ENCODE peak calls at places on chromosomes 4 and X, in ten cellular contexts. One of them, this sample, is unnamed.

GRCh38 chr4:186781032-186781917 is 57.6 kb upstream of the FAT1 start:
- DNase-seq in NCI-H748 treated with DMSO at 0.1 percent for 48 hours: no peak
- DNase-seq in midbrain: no peak
- DNase-seq in lung microvascular endothelial cell: no peak
- DNase-seq in effector memory CD4-positive, alpha-beta T cell: no peak
- DNase-seq in ELR: peak
- DNase-seq in stimulated activated CD4-positive, alpha-beta T cell treated with anti-CD3 and anti-CD28 coated beads, Interleukin-4, amount 100 ng/mL, for 24 hours: no peak
- DNase-seq in activated T-cell treated with anti-CD3 and anti-CD28 coated beads for 1 hour: no peak
- DNase-seq in brain microvascular endothelial cell: peak
- DNase-seq in MG63: peak
- DNase-seq in this sample: no peak

GRCh38 chr4:99457676-99458075 is 22.5 kb upstream of the ADH7 start:
- DNase-seq in ELR: no peak
- DNase-seq in effector memory CD4-positive, alpha-beta T cell: no peak
- DNase-seq in midbrain: no peak
- DNase-seq in brain microvascular endothelial cell: no peak
- DNase-seq in MG63: no peak
- DNase-seq in stimulated activated CD4-positive, alpha-beta T cell treated with anti-CD3 and anti-CD28 coated beads, Interleukin-4, amount 100 ng/mL, for 24 hours: no peak
- DNase-seq in lung microvascular endothelial cell: no peak
- DNase-seq in NCI-H748 treated with DMSO at 0.1 percent for 48 hours: no peak
- DNase-seq in activated T-cell treated with anti-CD3 and anti-CD28 coated beads for 1 hour: no peak
- DNase-seq in this sample: no peak

GRCh38 chrX:72540318-72540717 is 32.3 kb downstream of the HDAC8 start:
- DNase-seq in midbrain: peak
- DNase-seq in effector memory CD4-positive, alpha-beta T cell: no peak
- DNase-seq in ELR: peak
- DNase-seq in brain microvascular endothelial cell: no peak
- DNase-seq in stimulated activated CD4-positive, alpha-beta T cell treated with anti-CD3 and anti-CD28 coated beads, Interleukin-4, amount 100 ng/mL, for 24 hours: no peak
- DNase-seq in activated T-cell treated with anti-CD3 and anti-CD28 coated beads for 1 hour: no peak
- DNase-seq in MG63: no peak
- DNase-seq in lung microvascular endothelial cell: peak
- DNase-seq in NCI-H748 treated with DMSO at 0.1 percent for 48 hours: peak
- DNase-seq in this sample: no peak

GRCh38 chr4:115110191-115111166 is 2.9 kb downstream of the NDST4 start:
- DNase-seq in ELR: no peak
- DNase-seq in brain microvascular endothelial cell: peak
- DNase-seq in activated T-cell treated with anti-CD3 and anti-CD28 coated beads for 1 hour: no peak
- DNase-seq in effector memory CD4-positive, alpha-beta T cell: no peak
- DNase-seq in stimulated activated CD4-positive, alpha-beta T cell treated with anti-CD3 and anti-CD28 coated beads, Interleukin-4, amount 100 ng/mL, for 24 hours: no peak
- DNase-seq in midbrain: no peak
- DNase-seq in lung microvascular endothelial cell: no peak
- DNase-seq in MG63: no peak
- DNase-seq in NCI-H748 treated with DMSO at 0.1 percent for 48 hours: peak
- DNase-seq in this sample: no peak

GRCh38 chrX:29487714-29488113 is 727.6 kb upstream of the MAGEB2 start:
- DNase-seq in MG63: no peak
- DNase-seq in brain microvascular endothelial cell: no peak
- DNase-seq in ELR: no peak
- DNase-seq in NCI-H748 treated with DMSO at 0.1 percent for 48 hours: no peak
- DNase-seq in activated T-cell treated with anti-CD3 and anti-CD28 coated beads for 1 hour: no peak
- DNase-seq in effector memory CD4-positive, alpha-beta T cell: no peak
- DNase-seq in midbrain: no peak
- DNase-seq in lung microvascular endothelial cell: no peak
- DNase-seq in stimulated activated CD4-positive, alpha-beta T cell treated with anti-CD3 and anti-CD28 coated beads, Interleukin-4, amount 100 ng/mL, for 24 hours: no peak
- DNase-seq in this sample: no peak

GRCh38 chr4:152456609-152457008 is 79.3 kb downstream of the FBXW7 start:
- DNase-seq in brain microvascular endothelial cell: no peak
- DNase-seq in activated T-cell treated with anti-CD3 and anti-CD28 coated beads for 1 hour: no peak
- DNase-seq in NCI-H748 treated with DMSO at 0.1 percent for 48 hours: no peak
- DNase-seq in ELR: no peak
- DNase-seq in MG63: no peak
- DNase-seq in effector memory CD4-positive, alpha-beta T cell: no peak
- DNase-seq in lung microvascular endothelial cell: no peak
- DNase-seq in midbrain: no peak
- DNase-seq in stimulated activated CD4-positive, alpha-beta T cell treated with anti-CD3 and anti-CD28 coated beads, Interleukin-4, amount 100 ng/mL, for 24 hours: no peak
- DNase-seq in this sample: no peak

GRCh38 chrX:84469226-84469625 is 33.0 kb downstream of the HDX start:
- DNase-seq in stimulated activated CD4-positive, alpha-beta T cell treated with anti-CD3 and anti-CD28 coated beads, Interleukin-4, amount 100 ng/mL, for 24 hours: no peak
- DNase-seq in ELR: peak
- DNase-seq in brain microvascular endothelial cell: peak
- DNase-seq in midbrain: no peak
- DNase-seq in MG63: no peak
- DNase-seq in effector memory CD4-positive, alpha-beta T cell: no peak
- DNase-seq in NCI-H748 treated with DMSO at 0.1 percent for 48 hours: peak
- DNase-seq in activated T-cell treated with anti-CD3 and anti-CD28 coated beads for 1 hour: no peak
- DNase-seq in lung microvascular endothelial cell: peak
- DNase-seq in this sample: peak

GRCh38 chr4:15577508-15577907 is 77.6 kb downstream of the FBXL5 start:
- DNase-seq in activated T-cell treated with anti-CD3 and anti-CD28 coated beads for 1 hour: no peak
- DNase-seq in midbrain: no peak
- DNase-seq in lung microvascular endothelial cell: no peak
- DNase-seq in brain microvascular endothelial cell: peak
- DNase-seq in ELR: peak
- DNase-seq in effector memory CD4-positive, alpha-beta T cell: no peak
- DNase-seq in stimulated activated CD4-positive, alpha-beta T cell treated with anti-CD3 and anti-CD28 coated beads, Interleukin-4, amount 100 ng/mL, for 24 hours: no peak
- DNase-seq in NCI-H748 treated with DMSO at 0.1 percent for 48 hours: no peak
- DNase-seq in MG63: no peak
- DNase-seq in this sample: no peak

GRCh38 chr4:89296399-89296798 is 11.2 kb downstream of the GPRIN3 start:
- DNase-seq in NCI-H748 treated with DMSO at 0.1 percent for 48 hours: no peak
- DNase-seq in lung microvascular endothelial cell: no peak
- DNase-seq in effector memory CD4-positive, alpha-beta T cell: no peak
- DNase-seq in stimulated activated CD4-positive, alpha-beta T cell treated with anti-CD3 and anti-CD28 coated beads, Interleukin-4, amount 100 ng/mL, for 24 hours: no peak
- DNase-seq in midbrain: no peak
- DNase-seq in MG63: no peak
- DNase-seq in ELR: no peak
- DNase-seq in activated T-cell treated with anti-CD3 and anti-CD28 coated beads for 1 hour: no peak
- DNase-seq in brain microvascular endothelial cell: no peak
- DNase-seq in this sample: no peak

GRCh38 chr4:145804134-145804533 is 124.2 kb downstream of the C4orf51 start:
- DNase-seq in ELR: peak
- DNase-seq in NCI-H748 treated with DMSO at 0.1 percent for 48 hours: no peak
- DNase-seq in effector memory CD4-positive, alpha-beta T cell: no peak
- DNase-seq in midbrain: no peak
- DNase-seq in brain microvascular endothelial cell: peak
- DNase-seq in stimulated activated CD4-positive, alpha-beta T cell treated with anti-CD3 and anti-CD28 coated beads, Interleukin-4, amount 100 ng/mL, for 24 hours: no peak
- DNase-seq in lung microvascular endothelial cell: peak
- DNase-seq in MG63: peak
- DNase-seq in activated T-cell treated with anti-CD3 and anti-CD28 coated beads for 1 hour: no peak
- DNase-seq in this sample: peak

GRCh38 chr4:113141901-113142346 is 92.5 kb downstream of the ANK2 start:
- DNase-seq in stimulated activated CD4-positive, alpha-beta T cell treated with anti-CD3 and anti-CD28 coated beads, Interleukin-4, amount 100 ng/mL, for 24 hours: no peak
- DNase-seq in ELR: peak
- DNase-seq in activated T-cell treated with anti-CD3 and anti-CD28 coated beads for 1 hour: no peak
- DNase-seq in NCI-H748 treated with DMSO at 0.1 percent for 48 hours: peak
- DNase-seq in effector memory CD4-positive, alpha-beta T cell: no peak
- DNase-seq in brain microvascular endothelial cell: peak
- DNase-seq in MG63: no peak
- DNase-seq in lung microvascular endothelial cell: no peak
- DNase-seq in midbrain: peak
- DNase-seq in this sample: peak

GRCh38 chrX:23900220-23900797 is 7.4 kb downstream of the APOO start:
- DNase-seq in lung microvascular endothelial cell: no peak
- DNase-seq in brain microvascular endothelial cell: no peak
- DNase-seq in ELR: peak
- DNase-seq in MG63: peak
- DNase-seq in stimulated activated CD4-positive, alpha-beta T cell treated with anti-CD3 and anti-CD28 coated beads, Interleukin-4, amount 100 ng/mL, for 24 hours: no peak
- DNase-seq in NCI-H748 treated with DMSO at 0.1 percent for 48 hours: no peak
- DNase-seq in effector memory CD4-positive, alpha-beta T cell: no peak
- DNase-seq in activated T-cell treated with anti-CD3 and anti-CD28 coated beads for 1 hour: no peak
- DNase-seq in midbrain: no peak
- DNase-seq in this sample: no peak

GRCh38 chrX:131985526-131986049 is 37.5 kb upstream of the STK26 start:
- DNase-seq in midbrain: no peak
- DNase-seq in lung microvascular endothelial cell: no peak
- DNase-seq in stimulated activated CD4-positive, alpha-beta T cell treated with anti-CD3 and anti-CD28 coated beads, Interleukin-4, amount 100 ng/mL, for 24 hours: no peak
- DNase-seq in effector memory CD4-positive, alpha-beta T cell: no peak
- DNase-seq in activated T-cell treated with anti-CD3 and anti-CD28 coated beads for 1 hour: no peak
- DNase-seq in brain microvascular endothelial cell: no peak
- DNase-seq in ELR: no peak
- DNase-seq in NCI-H748 treated with DMSO at 0.1 percent for 48 hours: no peak
- DNase-seq in MG63: no peak
- DNase-seq in this sample: no peak

GRCh38 chr4:137909910-137910309 is 332.2 kb downstream of the SLC7A11 start:
- DNase-seq in stimulated activated CD4-positive, alpha-beta T cell treated with anti-CD3 and anti-CD28 coated beads, Interleukin-4, amount 100 ng/mL, for 24 hours: no peak
- DNase-seq in NCI-H748 treated with DMSO at 0.1 percent for 48 hours: peak
- DNase-seq in lung microvascular endothelial cell: no peak
- DNase-seq in midbrain: no peak
- DNase-seq in MG63: no peak
- DNase-seq in activated T-cell treated with anti-CD3 and anti-CD28 coated beads for 1 hour: no peak
- DNase-seq in brain microvascular endothelial cell: no peak
- DNase-seq in effector memory CD4-positive, alpha-beta T cell: no peak
- DNase-seq in ELR: no peak
- DNase-seq in this sample: no peak

GRCh38 chr4:84938316-84938715 is 28.2 kb downstream of the WDFY3 start:
- DNase-seq in lung microvascular endothelial cell: peak
- DNase-seq in brain microvascular endothelial cell: peak
- DNase-seq in effector memory CD4-positive, alpha-beta T cell: no peak
- DNase-seq in stimulated activated CD4-positive, alpha-beta T cell treated with anti-CD3 and anti-CD28 coated beads, Interleukin-4, amount 100 ng/mL, for 24 hours: no peak
- DNase-seq in MG63: peak
- DNase-seq in activated T-cell treated with anti-CD3 and anti-CD28 coated beads for 1 hour: no peak
- DNase-seq in midbrain: no peak
- DNase-seq in ELR: peak
- DNase-seq in NCI-H748 treated with DMSO at 0.1 percent for 48 hours: no peak
- DNase-seq in this sample: peak

GRCh38 chr4:24044610-24045589 is 155.1 kb upstream of the PPARGC1A start:
- DNase-seq in NCI-H748 treated with DMSO at 0.1 percent for 48 hours: no peak
- DNase-seq in MG63: no peak
- DNase-seq in lung microvascular endothelial cell: no peak
- DNase-seq in effector memory CD4-positive, alpha-beta T cell: no peak
- DNase-seq in activated T-cell treated with anti-CD3 and anti-CD28 coated beads for 1 hour: no peak
- DNase-seq in brain microvascular endothelial cell: no peak
- DNase-seq in ELR: no peak
- DNase-seq in stimulated activated CD4-positive, alpha-beta T cell treated with anti-CD3 and anti-CD28 coated beads, Interleukin-4, amount 100 ng/mL, for 24 hours: no peak
- DNase-seq in midbrain: no peak
- DNase-seq in this sample: no peak

GRCh38 chr4:56469489-56470210 is 2.2 kb downstream of the SRP72 start:
- DNase-seq in effector memory CD4-positive, alpha-beta T cell: no peak
- DNase-seq in NCI-H748 treated with DMSO at 0.1 percent for 48 hours: no peak
- DNase-seq in ELR: no peak
- DNase-seq in MG63: no peak
- DNase-seq in brain microvascular endothelial cell: no peak
- DNase-seq in midbrain: no peak
- DNase-seq in stimulated activated CD4-positive, alpha-beta T cell treated with anti-CD3 and anti-CD28 coated beads, Interleukin-4, amount 100 ng/mL, for 24 hours: no peak
- DNase-seq in lung microvascular endothelial cell: peak
- DNase-seq in activated T-cell treated with anti-CD3 and anti-CD28 coated beads for 1 hour: no peak
- DNase-seq in this sample: no peak

GRCh38 chr4:40621592-40622512 is 7.8 kb downstream of the RBM47 start:
- DNase-seq in activated T-cell treated with anti-CD3 and anti-CD28 coated beads for 1 hour: no peak
- DNase-seq in midbrain: peak
- DNase-seq in MG63: peak
- DNase-seq in effector memory CD4-positive, alpha-beta T cell: no peak
- DNase-seq in lung microvascular endothelial cell: peak
- DNase-seq in NCI-H748 treated with DMSO at 0.1 percent for 48 hours: no peak
- DNase-seq in brain microvascular endothelial cell: peak
- DNase-seq in stimulated activated CD4-positive, alpha-beta T cell treated with anti-CD3 and anti-CD28 coated beads, Interleukin-4, amount 100 ng/mL, for 24 hours: no peak
- DNase-seq in ELR: peak
- DNase-seq in this sample: peak

GRCh38 chr4:81180916-81181315 is 34.1 kb downstream of the PRKG2 start:
- DNase-seq in brain microvascular endothelial cell: no peak
- DNase-seq in ELR: no peak
- DNase-seq in activated T-cell treated with anti-CD3 and anti-CD28 coated beads for 1 hour: no peak
- DNase-seq in lung microvascular endothelial cell: no peak
- DNase-seq in MG63: no peak
- DNase-seq in effector memory CD4-positive, alpha-beta T cell: no peak
- DNase-seq in midbrain: no peak
- DNase-seq in NCI-H748 treated with DMSO at 0.1 percent for 48 hours: no peak
- DNase-seq in stimulated activated CD4-positive, alpha-beta T cell treated with anti-CD3 and anti-CD28 coated beads, Interleukin-4, amount 100 ng/mL, for 24 hours: no peak
- DNase-seq in this sample: no peak

GRCh38 chrX:48996969-48997368 is 5.1 kb downstream of the GRIPAP1 start:
- DNase-seq in MG63: no peak
- DNase-seq in stimulated activated CD4-positive, alpha-beta T cell treated with anti-CD3 and anti-CD28 coated beads, Interleukin-4, amount 100 ng/mL, for 24 hours: no peak
- DNase-seq in effector memory CD4-positive, alpha-beta T cell: no peak
- DNase-seq in activated T-cell treated with anti-CD3 and anti-CD28 coated beads for 1 hour: no peak
- DNase-seq in ELR: no peak
- DNase-seq in NCI-H748 treated with DMSO at 0.1 percent for 48 hours: no peak
- DNase-seq in brain microvascular endothelial cell: no peak
- DNase-seq in lung microvascular endothelial cell: no peak
- DNase-seq in midbrain: no peak
- DNase-seq in this sample: no peak

GRCh38 chr4:71587995-71588394 is 195.9 kb downstream of the GC start:
- DNase-seq in stimulated activated CD4-positive, alpha-beta T cell treated with anti-CD3 and anti-CD28 coated beads, Interleukin-4, amount 100 ng/mL, for 24 hours: no peak
- DNase-seq in ELR: no peak
- DNase-seq in activated T-cell treated with anti-CD3 and anti-CD28 coated beads for 1 hour: no peak
- DNase-seq in NCI-H748 treated with DMSO at 0.1 percent for 48 hours: no peak
- DNase-seq in effector memory CD4-positive, alpha-beta T cell: no peak
- DNase-seq in lung microvascular endothelial cell: no peak
- DNase-seq in MG63: no peak
- DNase-seq in midbrain: no peak
- DNase-seq in brain microvascular endothelial cell: no peak
- DNase-seq in this sample: no peak

GRCh38 chrX:11430266-11430665 is 137.1 kb downstream of the AMELX start:
- DNase-seq in effector memory CD4-positive, alpha-beta T cell: no peak
- DNase-seq in brain microvascular endothelial cell: no peak
- DNase-seq in lung microvascular endothelial cell: no peak
- DNase-seq in MG63: no peak
- DNase-seq in ELR: no peak
- DNase-seq in activated T-cell treated with anti-CD3 and anti-CD28 coated beads for 1 hour: no peak
- DNase-seq in midbrain: no peak
- DNase-seq in NCI-H748 treated with DMSO at 0.1 percent for 48 hours: no peak
- DNase-seq in stimulated activated CD4-positive, alpha-beta T cell treated with anti-CD3 and anti-CD28 coated beads, Interleukin-4, amount 100 ng/mL, for 24 hours: no peak
- DNase-seq in this sample: no peak